ENCODE peak calls at places on chromosomes 5 and 9, in ten cellular contexts. E, R, D, F, U, S, O, V, W and G are unnamed samples.

GRCh38 chr9:1125741-1126140 is 75.6 kb downstream of the DMRT2 start:
- DNase-seq in V (no peak), U (peak; percentile 15), E (no peak), O (no peak), D (peak; percentile 15), S (no peak), R (no peak), W (no peak), F (no peak), G (no peak)

GRCh38 chr5:135040331-135041144 is 6.5 kb upstream of the PITX1 start:
- DNase-seq in E (no peak), F (no peak), V (no peak), S (no peak), U (peak; percentile 47), D (no peak), W (peak; percentile 73), O (no peak), R (no peak), G (no peak)

GRCh38 chr5:170986598-170986997 is 124.8 kb downstream of the RANBP17 start:
- DNase-seq in E (no peak), V (peak; percentile 57), U (peak; percentile 31), R (no peak), O (no peak), F (peak; percentile 37), W (no peak), S (peak; percentile 18), D (peak; percentile 20), G (no peak)

GRCh38 chr5:73544429-73545402 is 20.7 kb downstream of the ANKRA2 start:
- DNase-seq in U (no peak), R (no peak), O (no peak), S (no peak), F (peak; percentile 80), V (peak; percentile 62), E (peak; percentile 88), D (no peak), W (no peak), G (no peak)

GRCh38 chr5:158375531-158375930 is 516.6 kb upstream of the CLINT1 start:
- DNase-seq in F (no peak), U (no peak), O (no peak), W (no peak), D (no peak), R (no peak), E (no peak), S (no peak), V (no peak), G (no peak)

GRCh38 chr9:96423985-96424336 is 5.8 kb upstream of the ZNF367 start:
- DNase-seq in W (no peak), S (no peak), F (no peak), V (no peak), R (no peak), U (no peak), E (no peak), D (no peak), O (no peak), G (no peak)

GRCh38 chr9:125522328-125522725 is 184.7 kb downstream of the MAPKAP1 start:
- DNase-seq in R (no peak), S (peak; percentile 74), D (no peak), O (no peak), U (peak; percentile 77), W (no peak), V (no peak), E (no peak), F (no peak), G (no peak)

GRCh38 chr5:79821-80220 is 12.1 kb upstream of the PLEKHG4B start:
- DNase-seq in D (no peak), V (no peak), W (peak; percentile 45), O (no peak), R (no peak), U (no peak), F (no peak), S (no peak), E (no peak), G (no peak)